ENCODE peak calls at places on chromosomes 4 and X, in five cellular contexts. One of them, this sample, is unnamed.

GRCh38 chr4:8919651-8920288 is 48.1 kb upstream of the HMX1 start:
- DNase-seq in stomach: peak
- DNase-seq in tibial nerve: no peak
- DNase-seq in neural crest cell: no peak
- DNase-seq in left ventricle myocardium inferior: no peak
- DNase-seq in this sample: no peak

GRCh38 chr4:97366661-97367060 is 776.6 kb downstream of the STPG2 start:
- DNase-seq in stomach: no peak
- DNase-seq in tibial nerve: no peak
- DNase-seq in neural crest cell: no peak
- DNase-seq in left ventricle myocardium inferior: no peak
- DNase-seq in this sample: no peak

GRCh38 chr4:44679060-44679459 is 840 bp downstream of the GUF1 start:
- DNase-seq in stomach: no peak
- DNase-seq in tibial nerve: no peak
- DNase-seq in neural crest cell: no peak
- DNase-seq in left ventricle myocardium inferior: no peak
- DNase-seq in this sample: no peak

GRCh38 chrX:77597090-77597489 is 149.9 kb downstream of the FGF16 start:
- DNase-seq in stomach: no peak
- DNase-seq in tibial nerve: no peak
- DNase-seq in neural crest cell: no peak
- DNase-seq in left ventricle myocardium inferior: no peak
- DNase-seq in this sample: no peak

GRCh38 chrX:37349131-37350033 is at the start of gene PRRG1:
- DNase-seq in stomach: peak
- DNase-seq in tibial nerve: peak
- DNase-seq in neural crest cell: peak
- DNase-seq in left ventricle myocardium inferior: peak
- DNase-seq in this sample: peak

GRCh38 chr4:156829194-156829593 is 142.4 kb downstream of the PDGFC start:
- DNase-seq in stomach: no peak
- DNase-seq in tibial nerve: peak
- DNase-seq in neural crest cell: no peak
- DNase-seq in left ventricle myocardium inferior: no peak
- DNase-seq in this sample: no peak

GRCh38 chrX:85993539-85994197 is 53.7 kb downstream of the CHM start:
- DNase-seq in stomach: no peak
- DNase-seq in tibial nerve: no peak
- DNase-seq in neural crest cell: no peak
- DNase-seq in left ventricle myocardium inferior: no peak
- DNase-seq in this sample: no peak

GRCh38 chr4:121307441-121308327 is 73.1 kb downstream of the QRFPR start:
- DNase-seq in stomach: no peak
- DNase-seq in tibial nerve: no peak
- DNase-seq in neural crest cell: no peak
- DNase-seq in left ventricle myocardium inferior: no peak
- DNase-seq in this sample: peak

GRCh38 chrX:129981752-129982299 is 609 bp upstream of the BCORL1 start:
- DNase-seq in stomach: no peak
- DNase-seq in tibial nerve: no peak
- DNase-seq in neural crest cell: no peak
- DNase-seq in left ventricle myocardium inferior: no peak
- DNase-seq in this sample: no peak

GRCh38 chr4:65651031-65651430 is 19.3 kb downstream of the EPHA5 start:
- DNase-seq in stomach: no peak
- DNase-seq in tibial nerve: no peak
- DNase-seq in neural crest cell: no peak
- DNase-seq in left ventricle myocardium inferior: no peak
- DNase-seq in this sample: no peak

GRCh38 chr4:85861064-85861767 is 386.3 kb downstream of the ARHGAP24 start:
- DNase-seq in stomach: peak
- DNase-seq in tibial nerve: no peak
- DNase-seq in neural crest cell: no peak
- DNase-seq in left ventricle myocardium inferior: no peak
- DNase-seq in this sample: no peak

GRCh38 chr4:157832596-157832995 is 340.2 kb downstream of the GASK1B start:
- DNase-seq in stomach: no peak
- DNase-seq in tibial nerve: no peak
- DNase-seq in neural crest cell: no peak
- DNase-seq in left ventricle myocardium inferior: no peak
- DNase-seq in this sample: no peak

GRCh38 chrX:130085551-130085986 is 24.7 kb downstream of the ELF4 start:
- DNase-seq in stomach: no peak
- DNase-seq in tibial nerve: no peak
- DNase-seq in neural crest cell: no peak
- DNase-seq in left ventricle myocardium inferior: no peak
- DNase-seq in this sample: no peak

GRCh38 chr4:61401771-61402170 is 201.6 kb downstream of the ADGRL3 start:
- DNase-seq in stomach: no peak
- DNase-seq in tibial nerve: no peak
- DNase-seq in neural crest cell: no peak
- DNase-seq in left ventricle myocardium inferior: no peak
- DNase-seq in this sample: no peak

GRCh38 chr4:87716350-87717041 is 66.4 kb downstream of the DMP1 start:
- DNase-seq in stomach: no peak
- DNase-seq in tibial nerve: peak
- DNase-seq in neural crest cell: no peak
- DNase-seq in left ventricle myocardium inferior: no peak
- DNase-seq in this sample: no peak

GRCh38 chr4:113760094-113760851 is 1.3 kb downstream of the CAMK2D start:
- DNase-seq in stomach: peak
- DNase-seq in tibial nerve: peak
- DNase-seq in neural crest cell: peak
- DNase-seq in left ventricle myocardium inferior: peak
- DNase-seq in this sample: peak

GRCh38 chr4:108874806-108875205 is 112.0 kb upstream of the ETNPPL start:
- DNase-seq in stomach: no peak
- DNase-seq in tibial nerve: no peak
- DNase-seq in neural crest cell: no peak
- DNase-seq in left ventricle myocardium inferior: no peak
- DNase-seq in this sample: no peak

GRCh38 chrX:40244980-40245379 is 147.2 kb upstream of the BCOR start:
- DNase-seq in stomach: no peak
- DNase-seq in tibial nerve: no peak
- DNase-seq in neural crest cell: no peak
- DNase-seq in left ventricle myocardium inferior: no peak
- DNase-seq in this sample: no peak
- TF ChIP-seq CTCF in stomach: no peak
- TF ChIP-seq CTCF in tibial nerve: no peak
- TF ChIP-seq CTCF in neural crest cell: no peak
- TF ChIP-seq CTCF in left ventricle myocardium inferior: no peak
- TF ChIP-seq CTCF in this sample: no peak

DNA sequence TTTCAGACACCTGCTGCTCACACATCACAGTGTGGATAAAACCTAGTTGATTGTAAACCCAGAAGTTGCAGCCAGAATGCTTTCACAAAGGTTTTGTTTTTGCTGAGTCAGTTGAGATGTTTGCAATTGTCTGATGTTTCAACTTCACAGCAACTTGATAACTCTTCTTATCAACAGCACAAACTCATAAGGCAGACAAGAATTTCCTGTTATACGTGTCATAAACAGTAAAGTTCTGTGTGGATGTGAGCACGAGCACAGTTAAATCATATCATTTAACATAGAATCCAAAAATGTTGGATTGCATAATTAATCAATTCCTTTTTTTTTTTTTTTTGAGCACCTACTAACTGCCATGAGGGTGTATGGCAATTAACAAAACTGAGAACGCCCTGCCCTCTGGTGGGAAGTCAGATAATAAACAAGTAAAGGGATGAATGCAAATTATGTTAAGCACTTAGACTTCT is 512.2 kb downstream of the PDHA2 start:
- DNase-seq in stomach: no peak
- DNase-seq in tibial nerve: no peak
- DNase-seq in neural crest cell: peak
- DNase-seq in left ventricle myocardium inferior: no peak
- DNase-seq in this sample: peak
- TF ChIP-seq CTCF in stomach: no peak
- TF ChIP-seq CTCF in tibial nerve: no peak
- TF ChIP-seq CTCF in neural crest cell: peak
- TF ChIP-seq CTCF in left ventricle myocardium inferior: peak
- TF ChIP-seq CTCF in this sample: peak

GRCh38 chr4:16752150-16752549 is 146.3 kb downstream of the LDB2 start:
- DNase-seq in stomach: no peak
- DNase-seq in tibial nerve: no peak
- DNase-seq in neural crest cell: no peak
- DNase-seq in left ventricle myocardium inferior: no peak
- DNase-seq in this sample: no peak
- TF ChIP-seq CTCF in stomach: no peak
- TF ChIP-seq CTCF in tibial nerve: no peak
- TF ChIP-seq CTCF in neural crest cell: peak
- TF ChIP-seq CTCF in left ventricle myocardium inferior: peak
- TF ChIP-seq CTCF in this sample: no peak

GRCh38 chr4:128583753-128584712 is 225.5 kb upstream of the JADE1 start:
- DNase-seq in stomach: peak
- DNase-seq in tibial nerve: no peak
- DNase-seq in neural crest cell: no peak
- DNase-seq in left ventricle myocardium inferior: peak
- DNase-seq in this sample: no peak
- TF ChIP-seq CTCF in stomach: no peak
- TF ChIP-seq CTCF in tibial nerve: no peak
- TF ChIP-seq CTCF in neural crest cell: no peak
- TF ChIP-seq CTCF in left ventricle myocardium inferior: peak
- TF ChIP-seq CTCF in this sample: no peak

GRCh38 chr4:185743722-185744121 is 68.3 kb downstream of the SORBS2 start:
- DNase-seq in stomach: no peak
- DNase-seq in tibial nerve: no peak
- DNase-seq in neural crest cell: no peak
- DNase-seq in left ventricle myocardium inferior: no peak
- DNase-seq in this sample: no peak

GRCh38 chr4:185744127-185744865 is 67.7 kb downstream of the SORBS2 start:
- DNase-seq in stomach: no peak
- DNase-seq in tibial nerve: no peak
- DNase-seq in neural crest cell: no peak
- DNase-seq in left ventricle myocardium inferior: no peak
- DNase-seq in this sample: no peak

GRCh38 chr4:185744946-185745345 is 67.0 kb downstream of the SORBS2 start:
- DNase-seq in stomach: no peak
- DNase-seq in tibial nerve: no peak
- DNase-seq in neural crest cell: no peak
- DNase-seq in left ventricle myocardium inferior: no peak
- DNase-seq in this sample: no peak

GRCh38 chr4:185752881-185753280 is 59.1 kb downstream of the SORBS2 start:
- DNase-seq in stomach: no peak
- DNase-seq in tibial nerve: no peak
- DNase-seq in neural crest cell: no peak
- DNase-seq in left ventricle myocardium inferior: no peak
- DNase-seq in this sample: no peak

GRCh38 chr4:185748901-185749390 is 63.0 kb downstream of the SORBS2 start:
- DNase-seq in stomach: no peak
- DNase-seq in tibial nerve: no peak
- DNase-seq in neural crest cell: no peak
- DNase-seq in left ventricle myocardium inferior: no peak
- DNase-seq in this sample: no peak
- TF ChIP-seq CTCF in stomach: no peak
- TF ChIP-seq CTCF in tibial nerve: no peak
- TF ChIP-seq CTCF in neural crest cell: no peak
- TF ChIP-seq CTCF in left ventricle myocardium inferior: no peak
- TF ChIP-seq CTCF in this sample: no peak

This sample was measured in nephron progenitor cell.